ENCODE peak calls at places on chromosomes 12 and 14, in seven cellular contexts. M is occipital lobe, P is fibroblast of the aortic adventitia, L is LHCN-M2, J is HL-60, Q is NCI-H510A treated with DMSO at 0.1 percent for 48 hours, E is hypothalamus. V is an unnamed sample.

GRCh38 chr14:92122351-92122677 is 545 bp downstream of the CPSF2 start:
- DNase-seq in E (peak), Q (no peak), L (no peak), M (peak), P (peak), J (no peak), V (no peak)

GRCh38 chr14:99062772-99063418 is 209.1 kb downstream of the BCL11B start:
- DNase-seq in P (no peak), E (no peak), Q (no peak), M (no peak), L (no peak), J (no peak), V (no peak)

GRCh38 chr12:122078141-122079037 is at the start of gene MLXIP:
- DNase-seq in Q (peak), J (peak), P (peak), M (peak), L (peak), E (peak), V (peak)

GRCh38 chr12:47574252-47575021 is 131.4 kb downstream of the RPAP3 start:
- DNase-seq in L (no peak), M (no peak), E (no peak), J (no peak), Q (no peak), P (no peak), V (no peak)

GRCh38 chr14:68960123-68960522 is 19.0 kb downstream of the ACTN1 start:
- DNase-seq in M (no peak), L (no peak), P (no peak), Q (no peak), J (no peak), E (no peak), V (no peak)

GRCh38 chr14:81311128-81311527 is 89.0 kb downstream of the STON2 start:
- DNase-seq in P (no peak), J (no peak), E (no peak), Q (no peak), L (no peak), M (no peak), V (no peak)

GRCh38 chr14:64465856-64466554 is 706 bp downstream of the AKAP5 start:
- DNase-seq in J (no peak), L (peak), M (peak), Q (peak), P (peak), E (no peak), V (no peak)

GRCh38 chr12:104930388-104931326 is 27.4 kb downstream of the SLC41A2 start:
- DNase-seq in Q (no peak), J (no peak), L (no peak), P (peak), E (no peak), M (no peak), V (no peak)

GRCh38 chr12:49130151-49131050 is 794 bp downstream of the TUBA1B start:
- DNase-seq in J (peak), E (peak), L (peak), Q (peak), M (peak), P (peak), V (peak)

GRCh38 chr12:16449459-16449858 is 102.0 kb downstream of the MGST1 start:
- DNase-seq in M (no peak), P (peak), E (no peak), L (peak), J (no peak), Q (peak), V (no peak)

GRCh38 chr14:33363687-33364086 is 425.0 kb downstream of the NPAS3 start:
- DNase-seq in E (no peak), P (no peak), J (no peak), Q (no peak), L (no peak), M (no peak), V (no peak)

GRCh38 chr12:132600048-132601032 is 10.0 kb downstream of the LRCOL1 start:
- DNase-seq in P (peak), L (peak), M (no peak), Q (peak), J (peak), E (peak), V (no peak)

GRCh38 chr12:24562761-24563392 is 386.0 kb downstream of the BCAT1 start:
- DNase-seq in E (peak), L (peak), Q (peak), J (no peak), M (peak), P (peak), V (no peak)

GRCh38 chr14:38044710-38045109 is 163.0 kb upstream of the SSTR1 start:
- DNase-seq in Q (no peak), P (no peak), M (no peak), J (no peak), L (no peak), E (no peak), V (no peak)

GRCh38 chr12:50660425-50660822 is 103.5 kb upstream of the ATF1 start:
- DNase-seq in J (no peak), L (no peak), E (no peak), Q (no peak), M (no peak), P (no peak), V (no peak)

GRCh38 chr12:66453837-66454236 is 151.5 kb downstream of the HELB start:
- DNase-seq in L (no peak), J (peak), P (no peak), M (no peak), E (no peak), Q (no peak), V (no peak)

GRCh38 chr14:68468437-68469207 is 324.2 kb downstream of the ZFP36L1 start:
- DNase-seq in P (peak), J (no peak), Q (no peak), E (no peak), L (no peak), M (no peak), V (no peak)